ENCODE peak calls at places on chromosomes 11 and 22, in nine cellular contexts. T is lower lobe of right lung; O is effector CD4-positive, alpha-beta T cell; I is central memory CD8-positive, alpha-beta T cell; W is Right ventricle myocardium inferior; U is NCI-H446 treated with DMSO at 0.1 percent for 48 hours; H is T-helper 1 cell; Z is non-pigmented ciliary epithelial cell; X is NCI-H1048. J is an unnamed sample.

GRCh38 chr22:33803371-33803770 is 116.9 kb downstream of the LARGE1 start:
- DNase-seq in H (no peak), X (no peak), Z (no peak), T (no peak), I (no peak), W (no peak), O (no peak), U (no peak), J (no peak)

GRCh38 chr11:117431436-117431835 is 103.8 kb downstream of the CEP164 start:
- DNase-seq in X (no peak), Z (no peak), W (no peak), H (no peak), I (no peak), O (no peak), U (no peak), T (no peak), J (no peak)

GRCh38 chr22:37207981-37208380 is 4.3 kb downstream of the SSTR3 start:
- DNase-seq in W (no peak), O (no peak), T (peak; percentile 9), I (no peak), Z (no peak), U (no peak), X (no peak), H (no peak), J (no peak)

GRCh38 chr22:25360411-25360810 is 141.0 kb downstream of the CRYBB2 start:
- DNase-seq in T (no peak), O (no peak), I (no peak), H (no peak), Z (no peak), X (no peak), W (no peak), U (no peak), J (no peak)

GRCh38 chr11:122007611-122008071 is 108.4 kb downstream of the BLID start:
- DNase-seq in W (no peak), T (no peak), U (no peak), Z (no peak), H (no peak), X (no peak), O (no peak), I (no peak), J (no peak)

GRCh38 chr11:13098067-13098466 is 89.0 kb downstream of the RASSF10 start:
- DNase-seq in U (no peak), W (no peak), X (peak; percentile 67), Z (no peak), H (no peak), T (no peak), O (no peak), I (no peak), J (no peak)

GRCh38 chr11:67699521-67699920 is 25.1 kb upstream of the ALDH3B2 start:
- DNase-seq in H (no peak), O (no peak), W (no peak), X (no peak), Z (no peak), I (no peak), T (no peak), U (no peak), J (no peak)

GRCh38 chr11:94511932-94512781 is at the start of gene C11orf97:
- DNase-seq in I (peak; percentile 39), T (peak; percentile 76), Z (no peak), O (no peak), X (no peak), U (no peak), H (peak; percentile 52), W (peak; percentile 82), J (peak; percentile 21)

GRCh38 chr22:48627203-48627602 is 1200.5 kb downstream of the BRD1 start:
- DNase-seq in O (no peak), H (no peak), U (no peak), T (no peak), Z (no peak), I (no peak), W (no peak), X (no peak), J (no peak)

GRCh38 chr11:64790205-64791095 is 12.1 kb upstream of the SF1 start:
- DNase-seq in Z (no peak), T (peak; percentile 28), O (no peak), I (no peak), H (no peak), U (no peak), X (no peak), W (peak; percentile 16), J (no peak)

GRCh38 chr11:11078344-11078743 is 220.5 kb upstream of the ZBED5 start:
- DNase-seq in I (no peak), Z (no peak), O (no peak), W (no peak), T (no peak), H (no peak), X (no peak), U (no peak), J (no peak)

GRCh38 chr11:92322225-92322624 is 97.6 kb downstream of the FAT3 start:
- DNase-seq in U (no peak), T (no peak), Z (no peak), W (no peak), O (no peak), I (no peak), H (no peak), X (no peak), J (no peak)

GRCh38 chr11:118705111-118705741 is 25.8 kb upstream of the TREH start:
- DNase-seq in I (peak; percentile 47), U (no peak), W (no peak), H (peak; percentile 42), X (no peak), O (peak; percentile 36), T (peak; percentile 63), Z (no peak), J (no peak)

GRCh38 chr11:3616721-3617460 is 24.9 kb downstream of the ART5 start:
- DNase-seq in W (no peak), X (no peak), U (no peak), O (no peak), H (no peak), T (no peak), Z (no peak), I (no peak), J (no peak)

GRCh38 chr22:37169947-37170688 is 17.9 kb downstream of the C1QTNF6 start:
- DNase-seq in I (no peak), W (peak; percentile 16), X (no peak), T (peak; percentile 20), O (no peak), H (no peak), Z (no peak), U (no peak), J (no peak)

GRCh38 chr22:42868751-42869251 is 11.7 kb upstream of the ARFGAP3 start:
- DNase-seq in I (no peak), T (peak; percentile 74), H (no peak), X (no peak), O (no peak), W (no peak), U (peak; percentile 50), Z (no peak), J (no peak)

GRCh38 chr11:2553886-2554285 is 109.1 kb downstream of the KCNQ1 start:
- DNase-seq in X (no peak), Z (no peak), O (no peak), I (no peak), T (peak; percentile 46), H (no peak), U (no peak), W (no peak), J (no peak)

GRCh38 chr22:24996420-24996952 is 44.0 kb downstream of the KIAA1671 start:
- DNase-seq in T (no peak), X (no peak), W (no peak), U (no peak), I (no peak), O (no peak), Z (no peak), H (no peak), J (no peak)

GRCh38 chr11:77203901-77204755 is 76.1 kb downstream of the MYO7A start:
- DNase-seq in X (no peak), H (no peak), W (no peak), U (no peak), Z (no peak), T (no peak), O (no peak), I (no peak), J (no peak)

GRCh38 chr22:20000246-20001081 is 16.2 kb downstream of the ARVCF start:
- DNase-seq in W (peak; percentile 71), U (no peak), Z (no peak), X (no peak), H (no peak), T (no peak), I (no peak), O (no peak), J (no peak)

GRCh38 chr11:32391965-32392553 is 43.3 kb downstream of the WT1 start:
- DNase-seq in Z (peak; percentile 89), X (no peak), I (no peak), O (no peak), U (no peak), T (no peak), W (no peak), H (no peak), J (no peak)

GRCh38 chr22:50209893-50210292 is 9.1 kb downstream of the SELENOO start:
- DNase-seq in U (no peak), Z (peak; percentile 9), H (peak; percentile 67), I (peak; percentile 58), T (peak; percentile 72), X (peak; percentile 24), W (no peak), O (peak; percentile 71), J (peak; percentile 71)

GRCh38 chr11:102957953-102958352 is 2.4 kb upstream of the MMP13 start:
- DNase-seq in O (no peak), W (no peak), Z (no peak), U (no peak), H (no peak), I (no peak), T (no peak), X (no peak), J (no peak)

GRCh38 chr22:47568700-47569099 is 806.2 kb downstream of the TBC1D22A start:
- DNase-seq in O (no peak), W (no peak), T (no peak), U (no peak), H (no peak), I (no peak), X (no peak), Z (no peak), J (no peak)

GRCh38 chr11:113181094-113181493 is 133.3 kb upstream of the TTC12 start:
- DNase-seq in U (no peak), X (no peak), H (no peak), W (no peak), Z (no peak), T (no peak), I (no peak), O (no peak), J (no peak)

GRCh38 chr11:87851234-87851633 is 324.0 kb downstream of the RAB38 start:
- DNase-seq in Z (peak; percentile 22), H (no peak), W (no peak), I (no peak), T (no peak), X (no peak), U (no peak), O (no peak), J (no peak)

GRCh38 chr11:121895919-121896318 is 220.1 kb downstream of the BLID start:
- DNase-seq in W (no peak), T (no peak), I (no peak), Z (no peak), O (no peak), H (no peak), U (no peak), X (no peak), J (no peak)

GRCh38 chr11:47396049-47396320 is 12.4 kb upstream of the SLC39A13 start:
- DNase-seq in T (no peak), H (no peak), X (no peak), U (no peak), W (no peak), Z (no peak), I (no peak), O (no peak), J (no peak)

GRCh38 chr11:113394919-113395318 is 7.3 kb downstream of the ANKK1 start:
- DNase-seq in O (no peak), T (no peak), I (no peak), Z (no peak), U (no peak), H (no peak), W (no peak), X (no peak), J (no peak)

GRCh38 chr11:111586305-111586915 is 15.8 kb upstream of the SIK2 start:
- DNase-seq in O (peak; percentile 57), Z (no peak), I (peak; percentile 22), W (no peak), T (no peak), H (peak; percentile 44), X (no peak), U (peak; percentile 40), J (peak; percentile 55)

J was measured in erythroblast.